ENCODE peak calls at places on chromosome 22, in eight cellular contexts. E is pancreas; L is uterus; H is mesendoderm; R is mammary epithelial cell; G is naive thymus-derived CD4-positive, alpha-beta T cell; T is left lung; M is brain microvascular endothelial cell. V is an unnamed sample. For H3K36me3, the result is how much of the 10 kb centered on the place peaks cover.

GRCh38 chr22:32042924-32043323 is at the start of gene SLC5A1:
- DNase-seq in H (no peak), L (no peak), R (peak), G (no peak), E (peak), T (peak), M (no peak), V (no peak)

GRCh38 chr22:41913040-41913719 is 1.7 kb downstream of the SHISA8 start:
- DNase-seq in E (no peak), G (no peak), H (no peak), L (no peak), T (no peak), R (no peak), M (no peak), V (no peak)

GRCh38 chr22:20316844-20317401 is 2.9 kb downstream of the DGCR6L start:
- DNase-seq in R (no peak), L (no peak), M (no peak), H (no peak), G (no peak), T (no peak), E (no peak), V (no peak)

GRCh38 chr22:24516301-24516737 is 21.2 kb downstream of the UPB1 start:
- DNase-seq in L (no peak), E (no peak), M (peak), T (no peak), H (peak), G (no peak), R (peak), V (no peak)

GRCh38 chr22:31567196-31567595 is 70.9 kb downstream of the SFI1 start:
- DNase-seq in L (no peak), R (no peak), T (no peak), M (no peak), E (no peak), G (no peak), H (no peak), V (no peak)

GRCh38 chr22:29664731-29665130 is 55.1 kb upstream of the CABP7 start:
- DNase-seq in R (peak), M (no peak), T (no peak), E (no peak), G (no peak), H (no peak), L (no peak), V (no peak)

GRCh38 chr22:49667236-49667635 is 160.4 kb downstream of the BRD1 start:
- DNase-seq in G (peak), M (no peak), E (no peak), L (no peak), T (no peak), R (no peak), H (no peak), V (peak)

GRCh38 chr22:41638124-41638523 is 17.0 kb downstream of the XRCC6 start:
- DNase-seq in M (no peak), H (no peak), E (no peak), G (no peak), R (no peak), T (peak), L (no peak), V (no peak)

GRCh38 chr22:50262460-50262911 is 1.0 kb upstream of the MAPK12 start:
- DNase-seq in G (no peak), R (no peak), L (no peak), M (no peak), T (no peak), E (no peak), H (no peak), V (peak)

GRCh38 chr22:50481440-50482106 is at the start of gene ADM2:
- DNase-seq in E (peak), M (no peak), G (peak), T (no peak), L (no peak), R (no peak), H (peak), V (no peak)

GRCh38 chr22:41524809-41525449 is 19.3 kb downstream of the POLR3H start:
- DNase-seq in R (no peak), G (peak), E (no peak), M (peak), H (peak), L (no peak), T (no peak), V (peak)

GRCh38 chr22:50473088-50473487 is 1.7 kb downstream of the SBF1 start:
- DNase-seq in R (no peak), T (no peak), M (no peak), L (no peak), H (peak), E (no peak), G (peak), V (peak)

GRCh38 chr22:48306785-48307570 is 1520.7 kb downstream of the BRD1 start:
- DNase-seq in G (no peak), T (no peak), R (no peak), E (no peak), H (no peak), L (no peak), M (no peak), V (no peak)

GRCh38 chr22:19114984-19115552 is 7.1 kb downstream of the DGCR2 start:
- DNase-seq in G (no peak), E (no peak), M (no peak), R (no peak), L (no peak), H (no peak), T (no peak), V (no peak)

GRCh38 chr22:46569848-46570695 is 32.7 kb upstream of the CELSR1 start:
- DNase-seq in E (peak), L (no peak), M (no peak), R (no peak), H (no peak), T (peak), G (no peak), V (no peak)

GRCh38 chr22:42065408-42066132 is 5.0 kb downstream of the NAGA start:
- DNase-seq in E (no peak), R (no peak), T (no peak), M (no peak), H (peak), G (no peak), L (no peak), V (no peak)

GRCh38 chr22:18110944-18111758 is 542 bp downstream of the TUBA8 start:
- DNase-seq in R (no peak), L (no peak), T (no peak), H (no peak), E (no peak), G (no peak), M (no peak), V (no peak)

GRCh38 chr22:44317163-44317455 is 4.4 kb upstream of the SHISAL1 start:
- DNase-seq in L (no peak), H (no peak), M (no peak), R (no peak), T (no peak), G (no peak), E (no peak), V (no peak)

GRCh38 chr22:28137036-28137435 is 218.0 kb upstream of the PITPNB start:
- DNase-seq in M (no peak), R (no peak), T (no peak), G (no peak), E (no peak), L (no peak), H (peak), V (no peak)

GRCh38 chr22:46524203-46524740 is 13.1 kb downstream of the CELSR1 start:
- DNase-seq in H (no peak), E (no peak), T (no peak), L (no peak), M (no peak), G (no peak), R (no peak), V (no peak)

GRCh38 chr22:22741843-22742242 is 97.4 kb downstream of the GGTLC2 start:
- DNase-seq in L (no peak), M (no peak), H (no peak), T (no peak), R (no peak), G (no peak), E (no peak), V (no peak)

GRCh38 chr22:17368727-17369552 is at the start of gene CECR2:
- DNase-seq in G (no peak), R (no peak), E (peak), T (peak), M (no peak), L (peak), H (peak), V (peak)

DNA sequence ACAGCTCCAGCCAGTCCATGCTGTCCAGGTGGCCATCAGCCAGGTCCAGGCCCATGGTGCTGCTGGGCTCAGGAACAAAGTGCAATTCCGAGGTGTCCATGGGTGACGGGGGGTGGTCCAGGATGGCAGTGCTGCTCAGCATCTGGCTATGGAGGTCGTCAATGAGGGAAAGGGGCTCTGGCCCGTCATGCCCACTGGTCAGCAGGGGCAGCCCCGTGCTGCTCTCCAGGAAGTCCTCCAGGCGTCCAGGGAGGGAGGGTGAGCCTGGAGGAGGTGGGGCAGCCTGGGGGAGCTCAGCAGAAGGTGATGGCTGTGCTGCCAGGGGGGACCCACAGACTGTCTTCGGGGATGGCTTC is 41.1 kb downstream of the SGSM3 start:
- DNase-seq in E (no peak), T (peak), H (no peak), R (no peak), M (no peak), L (no peak), G (no peak), V (no peak)
- H3K36me3 ChIP-seq in E (under half), T (half or more), H (under half), R (under half), M (half or more), L (under half), G (half or more), V (under half)

DNA sequence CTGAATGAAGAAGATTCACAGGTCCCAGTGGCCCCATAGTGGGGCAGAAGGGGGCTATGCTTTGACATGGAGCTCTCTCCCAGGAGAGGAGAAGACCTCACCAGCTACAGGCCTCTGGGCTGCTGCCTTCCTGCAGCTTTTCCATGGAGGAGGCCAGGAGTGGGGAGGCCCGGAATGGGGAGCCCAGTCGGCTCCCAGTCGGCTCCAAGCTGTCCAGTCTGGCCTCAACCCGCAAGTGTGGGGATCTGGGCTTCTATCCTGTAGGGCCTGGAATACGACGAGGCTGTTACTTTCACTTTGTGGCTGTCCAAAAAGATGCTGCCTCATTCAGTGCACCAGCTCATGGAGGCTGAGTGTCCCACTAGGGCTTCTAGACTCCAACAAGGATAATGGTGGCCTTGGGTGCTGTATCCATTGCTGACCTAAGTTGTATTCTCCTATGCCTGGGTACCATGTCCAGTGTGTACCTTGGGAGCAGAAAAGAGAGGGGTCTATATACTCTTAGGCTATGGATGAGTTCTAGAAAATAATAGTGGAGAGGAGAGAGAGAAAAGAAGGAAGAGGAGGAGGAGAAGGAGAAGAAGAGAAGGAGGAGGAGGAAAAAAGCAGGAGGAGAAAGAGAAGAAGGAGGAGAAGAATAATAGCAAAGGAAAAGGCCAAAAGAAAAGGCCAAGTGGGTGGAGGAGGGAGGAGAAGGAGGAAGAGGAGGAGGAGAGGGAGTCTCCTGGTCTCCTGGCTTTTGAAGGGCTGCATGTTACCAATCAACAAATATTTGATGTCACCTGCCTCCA is 1.1 kb downstream of the MYO18B start:
- DNase-seq in H (peak), R (no peak), T (no peak), L (no peak), E (no peak), G (no peak), M (no peak), V (no peak)
- H3K27ac ChIP-seq in H (no peak), R (no peak), T (no peak), L (no peak), E (no peak), G (no peak), M (no peak), V (no peak)

GRCh38 chr22:39502789-39503464 is 837 bp downstream of the MIEF1 start:
- DNase-seq in L (no peak), G (no peak), H (no peak), R (no peak), E (no peak), T (no peak), M (no peak), V (peak)

GRCh38 chr22:39502109-39502788 is at the start of gene MIEF1:
- DNase-seq in H (peak), L (peak), E (peak), T (peak), R (peak), M (peak), G (peak), V (peak)

GRCh38 chr22:39504071-39504470 is 2.0 kb downstream of the MIEF1 start:
- DNase-seq in G (no peak), H (no peak), T (no peak), L (no peak), M (no peak), E (no peak), R (no peak), V (no peak)

GRCh38 chr22:39501644-39502108 is 414 bp upstream of the MIEF1 start:
- DNase-seq in H (no peak), M (no peak), R (no peak), G (no peak), L (no peak), T (no peak), E (no peak), V (no peak)

GRCh38 chr22:39503590-39503989 is 1.5 kb downstream of the MIEF1 start:
- DNase-seq in E (no peak), L (no peak), R (no peak), M (no peak), G (no peak), H (no peak), T (no peak), V (peak)
- H3K36me3 ChIP-seq in E (under half), L (under half), R (under half), M (under half), G (half or more), H (under half), T (under half), V (under half)

GRCh38 chr22:35214968-35215367 is 42.3 kb upstream of the HMGXB4 start:
- DNase-seq in E (no peak), G (no peak), M (no peak), R (no peak), T (no peak), L (no peak), H (no peak), V (no peak)
- H3K27ac ChIP-seq in E (no peak), G (no peak), M (no peak), R (no peak), T (no peak), L (no peak), H (no peak), V (no peak)

GRCh38 chr22:36308880-36309279 is 55.9 kb downstream of the APOL1 start:
- DNase-seq in M (no peak), E (no peak), T (no peak), R (no peak), H (no peak), L (no peak), G (no peak), V (no peak)

GRCh38 chr22:36304429-36304828 is 51.5 kb downstream of the APOL1 start:
- DNase-seq in G (no peak), M (no peak), T (no peak), R (no peak), E (no peak), L (no peak), H (no peak), V (no peak)

GRCh38 chr22:36303874-36304273 is 50.9 kb downstream of the APOL1 start:
- DNase-seq in R (peak), M (no peak), L (no peak), G (no peak), E (no peak), T (peak), H (no peak), V (no peak)

GRCh38 chr22:36305813-36306212 is 52.9 kb downstream of the APOL1 start:
- DNase-seq in R (no peak), H (no peak), L (no peak), T (no peak), E (no peak), M (no peak), G (no peak), V (no peak)

GRCh38 chr22:36306227-36306626 is 53.3 kb downstream of the APOL1 start:
- DNase-seq in R (no peak), L (no peak), M (no peak), E (no peak), H (no peak), G (no peak), T (no peak), V (no peak)
- H3K36me3 ChIP-seq in R (half or more), L (under half), M (half or more), E (half or more), H (under half), G (half or more), T (half or more), V (under half)

V was measured in Karpas-422.